ENCODE peak calls at places on chromosomes 11 and 22, in five cellular contexts. Q is esophagus squamous epithelium; I is cardiac fibroblast; H is AG09309; N is CD8-positive, alpha-beta T cell. O is an unnamed sample.
A peak's percentile ranks its signal among the peaks of the same experiment; 100 is the strongest.

GRCh38 chr22:49967333-49968241 is 7.0 kb downstream of the PIM3 start:
- DNase-seq in Q (no peak), I (peak; percentile 64), H (no peak), N (no peak), O (no peak)

GRCh38 chr11:36412781-36413383 is 97.2 kb downstream of the TRAF6 start:
- DNase-seq in Q (no peak), I (no peak), H (no peak), N (no peak), O (no peak)

GRCh38 chr11:67613313-67613959 is 6.7 kb downstream of the NDUFV1 start:
- DNase-seq in Q (no peak), I (no peak), H (no peak), N (no peak), O (no peak)

GRCh38 chr11:10899542-10899830 is 41.6 kb upstream of the ZBED5 start:
- DNase-seq in Q (no peak), I (no peak), H (no peak), N (no peak), O (no peak)

GRCh38 chr11:11568651-11569229 is 53.1 kb downstream of the GALNT18 start:
- DNase-seq in Q (no peak), I (no peak), H (no peak), N (no peak), O (no peak)

GRCh38 chr11:14065153-14065552 is 102.6 kb downstream of the SPON1 start:
- DNase-seq in Q (no peak), I (no peak), H (no peak), N (no peak), O (no peak)

GRCh38 chr22:47201186-47201995 is 438.9 kb downstream of the TBC1D22A start:
- DNase-seq in Q (no peak), I (no peak), H (no peak), N (no peak), O (no peak)

GRCh38 chr11:31702966-31703365 is 108.2 kb downstream of the PAX6 start:
- DNase-seq in Q (no peak), I (no peak), H (no peak), N (no peak), O (no peak)

GRCh38 chr22:18057568-18058209 is 20.1 kb upstream of the PEX26 start:
- DNase-seq in Q (peak; percentile 43), I (peak; percentile 98), H (peak; percentile 96), N (no peak), O (peak; percentile 96)

GRCh38 chr22:46001426-46002106 is 24.6 kb upstream of the WNT7B start:
- DNase-seq in Q (no peak), I (no peak), H (no peak), N (no peak), O (no peak)

GRCh38 chr11:11426226-11426915 is 73.3 kb upstream of the CSNK2A3 start:
- DNase-seq in Q (no peak), I (no peak), H (no peak), N (no peak), O (no peak)

GRCh38 chr11:2914475-2915195 is 14.6 kb downstream of the PHLDA2 start:
- DNase-seq in Q (no peak), I (no peak), H (no peak), N (no peak), O (no peak)

GRCh38 chr11:82711648-82712047 is 22.0 kb downstream of the FAM181B start:
- DNase-seq in Q (no peak), I (no peak), H (no peak), N (no peak), O (no peak)

GRCh38 chr11:61021661-61022212 is 50.3 kb downstream of the CD6 start:
- DNase-seq in Q (no peak), I (no peak), H (no peak), N (peak; percentile 75), O (no peak)

GRCh38 chr11:35146074-35146521 is 7.1 kb downstream of the CD44 start:
- DNase-seq in Q (no peak), I (no peak), H (no peak), N (no peak), O (no peak)

GRCh38 chr11:105960252-105961245 is 61.5 kb downstream of the MSANTD4 start:
- DNase-seq in Q (no peak), I (no peak), H (no peak), N (no peak), O (no peak)

GRCh38 chr22:17191163-17191562 is 28.1 kb downstream of the ADA2 start:
- DNase-seq in Q (no peak), I (no peak), H (peak; percentile 38), N (no peak), O (no peak)

GRCh38 chr22:33766056-33766455 is 154.2 kb downstream of the LARGE1 start:
- DNase-seq in Q (no peak), I (no peak), H (no peak), N (no peak), O (no peak)

GRCh38 chr11:11620966-11621880 is 582 bp downstream of the GALNT18 start:
- DNase-seq in Q (no peak), I (peak; percentile 13), H (no peak), N (no peak), O (no peak)

GRCh38 chr11:35902961-35903360 is 40.9 kb upstream of the LDLRAD3 start:
- DNase-seq in Q (no peak), I (no peak), H (no peak), N (no peak), O (no peak)

GRCh38 chr11:67644472-67645418 is 5.2 kb upstream of the TBX10 start:
- DNase-seq in Q (no peak), I (no peak), H (no peak), N (no peak), O (no peak)

GRCh38 chr22:38218661-38219331 is 17.0 kb downstream of the MAFF start:
- DNase-seq in Q (no peak), I (peak; percentile 96), H (peak; percentile 80), N (no peak), O (peak; percentile 75)

GRCh38 chr11:94473177-94473799 is 20.4 kb downstream of the MRE11 start:
- DNase-seq in Q (no peak), I (no peak), H (no peak), N (no peak), O (no peak)

GRCh38 chr11:625636-626319 is 1.0 kb upstream of the CDHR5 start:
- DNase-seq in Q (no peak), I (no peak), H (no peak), N (no peak), O (no peak)

GRCh38 chr11:68051191-68052136 is 12.6 kb downstream of the TCIRG1 start:
- DNase-seq in Q (no peak), I (no peak), H (no peak), N (no peak), O (no peak)

GRCh38 chr11:16781821-16782220 is 43.4 kb downstream of the C11orf58 start:
- DNase-seq in Q (no peak), I (no peak), H (no peak), N (no peak), O (no peak)

GRCh38 chr11:119699227-119699626 is 29.8 kb downstream of the NECTIN1 start:
- DNase-seq in Q (no peak), I (peak; percentile 70), H (no peak), N (no peak), O (no peak)

GRCh38 chr11:12906501-12906900 is 102.6 kb upstream of the RASSF10 start:
- DNase-seq in Q (no peak), I (no peak), H (no peak), N (no peak), O (no peak)
- TF ChIP-seq CTCF in Q (no peak), I (no peak), H (no peak), N (no peak), O (no peak)

GRCh38 chr11:9302448-9302847 is 11.9 kb downstream of the TMEM41B start:
- DNase-seq in Q (no peak), I (no peak), H (no peak), N (no peak), O (no peak)
- H3K4me3 ChIP-seq in Q (no peak overlapping the region), I (no peak overlapping the region), H (no peak overlapping the region), N (no peak overlapping the region), O (no peak overlapping the region)

DNA sequence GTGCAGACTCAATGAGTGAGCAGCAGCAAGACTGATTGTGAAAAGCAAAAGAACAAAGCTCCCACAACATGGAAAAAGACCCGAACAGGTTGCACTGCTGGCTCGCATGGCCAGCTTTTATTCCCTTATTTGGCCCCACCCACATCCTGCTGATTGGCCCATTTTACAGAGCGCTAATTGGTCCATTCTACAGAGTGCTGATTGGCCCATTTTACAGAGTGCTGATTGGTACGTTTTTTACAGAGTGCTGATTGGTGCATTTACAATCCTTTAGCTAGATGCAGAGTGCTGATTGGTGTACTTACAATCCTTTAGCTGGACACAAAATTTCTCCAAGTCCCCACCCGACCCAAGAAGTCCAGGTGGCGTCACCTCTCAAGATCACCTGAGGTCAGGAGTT is 15.3 kb upstream of the SLC25A1 start:
- DNase-seq in Q (no peak), I (no peak), H (no peak), N (no peak), O (no peak)
- TF ChIP-seq CTCF in Q (no peak), I (no peak), H (no peak), N (no peak), O (no peak)

DNA sequence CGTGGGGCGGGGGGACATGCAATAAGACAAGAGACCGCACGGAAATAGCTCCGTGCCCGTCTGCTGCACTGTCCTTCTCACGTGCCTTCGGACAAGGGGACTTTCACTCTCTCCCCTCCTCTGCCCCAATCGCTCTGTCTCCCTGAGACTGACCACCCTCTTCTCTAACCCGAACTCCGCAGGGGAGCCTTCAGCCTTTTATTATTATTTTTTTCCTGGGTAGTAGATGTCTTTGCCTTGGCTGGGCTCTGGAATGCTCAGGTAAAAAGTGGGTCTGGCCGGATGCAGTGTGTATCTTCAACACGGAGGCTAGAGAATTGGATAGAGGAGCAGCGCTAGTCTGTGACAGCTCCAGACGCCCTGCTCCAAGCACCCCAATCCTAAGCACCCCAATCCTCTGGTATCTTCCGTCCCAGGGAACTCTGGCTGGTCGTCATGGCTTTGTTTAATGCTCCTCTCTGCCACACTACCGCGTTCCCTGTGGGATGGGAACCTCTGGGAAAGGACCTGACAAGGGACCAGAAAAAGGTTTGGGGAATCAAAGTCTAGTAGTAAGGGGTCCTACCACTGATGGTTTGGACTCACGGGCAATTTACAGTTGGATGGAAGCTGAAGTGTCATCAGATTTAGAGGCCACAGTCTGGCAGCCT is 25.1 kb upstream of the ROBO3 start:
- DNase-seq in Q (no peak), I (no peak), H (no peak), N (no peak), O (no peak)
- H3K4me3 ChIP-seq in Q (peak overlapping the region; percentile 63), I (peak overlapping the region; percentile 38), H (no peak overlapping the region), N (no peak overlapping the region), O (peak overlapping the region; percentile 32)

GRCh38 chr11:75582935-75583709 is 21.1 kb downstream of the SERPINH1 start:
- DNase-seq in Q (no peak), I (peak; percentile 73), H (no peak), N (peak; percentile 7), O (no peak)
- TF ChIP-seq CTCF in Q (peak; percentile 14), I (peak; percentile 50), H (no peak), N (no peak), O (peak; percentile 17)